ENCODE peak calls at places on chromosomes 7 and 10, in ten cellular contexts. N, O, C, W, P, A, S, F, B and E are unnamed samples.

GRCh38 chr10:124722812-124723783 is 21.1 kb downstream of the FAM53B start:
- DNase-seq in B (no peak), O (peak; percentile 71), N (no peak), C (no peak), S (no peak), W (no peak), A (peak; percentile 73), P (peak; percentile 45), F (no peak), E (no peak)

GRCh38 chr10:70942125-70942524 is 53.8 kb upstream of the PCBD1 start:
- DNase-seq in W (no peak), S (no peak), A (no peak), C (no peak), P (no peak), O (no peak), B (no peak), N (no peak), F (no peak), E (no peak)

GRCh38 chr10:117094856-117095255 is 43.2 kb downstream of the VAX1 start:
- DNase-seq in A (no peak), W (no peak), S (no peak), N (no peak), B (no peak), C (no peak), O (no peak), P (no peak), F (no peak), E (no peak)

GRCh38 chr10:21020545-21020944 is 123.4 kb upstream of the NEBL start:
- DNase-seq in B (peak; percentile 5), C (no peak), P (no peak), N (no peak), F (no peak), S (no peak), A (peak; percentile 31), W (peak; percentile 17), O (peak; percentile 47), E (no peak)

GRCh38 chr7:127158659-127159058 is 94.1 kb downstream of the GRM8 start:
- DNase-seq in C (no peak), A (peak; percentile 0), N (no peak), B (no peak), F (no peak), W (no peak), O (no peak), S (no peak), P (no peak), E (no peak)

GRCh38 chr7:15561840-15562239 is at the start of gene AGMO:
- DNase-seq in P (peak; percentile 45), O (no peak), B (peak; percentile 15), S (no peak), N (no peak), C (peak; percentile 32), F (peak; percentile 82), A (peak; percentile 22), W (no peak), E (peak; percentile 76)

GRCh38 chr7:82049442-82049841 is 279.6 kb upstream of the HGF start:
- DNase-seq in P (no peak), A (peak; percentile 39), N (no peak), C (no peak), W (no peak), B (no peak), O (no peak), F (peak; percentile 9), S (no peak), E (no peak)

GRCh38 chr7:67466109-67466508 is 469.5 kb downstream of the TYW1 start:
- DNase-seq in B (no peak), W (no peak), C (no peak), P (no peak), O (no peak), A (no peak), S (no peak), F (no peak), N (no peak), E (no peak)

GRCh38 chr7:36985866-36986402 is 261.6 kb upstream of the AOAH start:
- DNase-seq in P (no peak), F (peak; percentile 86), N (no peak), B (no peak), W (no peak), O (no peak), A (no peak), S (no peak), C (no peak), E (no peak)

GRCh38 chr7:39413866-39414668 is 152.1 kb upstream of the YAE1 start:
- DNase-seq in B (peak; percentile 4), S (no peak), P (peak; percentile 9), F (peak; percentile 86), O (peak; percentile 36), C (no peak), N (no peak), W (peak; percentile 61), A (peak; percentile 66), E (no peak)

GRCh38 chr7:36880108-36880507 is 155.8 kb upstream of the AOAH start:
- DNase-seq in O (no peak), B (no peak), W (no peak), A (no peak), N (no peak), S (no peak), C (no peak), F (no peak), P (no peak), E (no peak)

GRCh38 chr10:71726673-71727428 is 7.3 kb upstream of the C10orf105 start:
- DNase-seq in C (no peak), P (no peak), B (no peak), O (no peak), W (no peak), A (no peak), N (no peak), F (no peak), S (no peak), E (no peak)

GRCh38 chr10:132319853-132320669 is 11.9 kb upstream of the LRRC27 start:
- DNase-seq in A (peak; percentile 94), O (peak; percentile 80), W (no peak), F (no peak), P (peak; percentile 57), N (no peak), B (no peak), S (no peak), C (no peak), E (no peak)

GRCh38 chr10:63003816-63004453 is 129.2 kb upstream of the NRBF2 start:
- DNase-seq in F (no peak), B (no peak), C (no peak), N (no peak), W (no peak), A (peak; percentile 38), O (no peak), P (no peak), S (no peak), E (no peak)

GRCh38 chr10:23067939-23068775 is 27.2 kb upstream of the MSRB2 start:
- DNase-seq in N (peak; percentile 34), C (peak; percentile 61), O (peak; percentile 29), W (peak; percentile 81), P (peak; percentile 50), F (peak; percentile 63), B (peak; percentile 33), S (peak; percentile 53), A (peak; percentile 84), E (peak; percentile 79)

GRCh38 chr7:132687981-132688383 is 111.7 kb upstream of the PLXNA4 start:
- DNase-seq in O (no peak), N (no peak), A (no peak), B (no peak), S (no peak), P (no peak), F (no peak), C (no peak), W (no peak), E (no peak)

GRCh38 chr10:23171232-23171876 is 20.8 kb upstream of the PTF1A start:
- DNase-seq in B (peak; percentile 57), F (no peak), N (no peak), C (no peak), S (no peak), P (no peak), A (peak; percentile 68), W (peak; percentile 74), O (no peak), E (no peak)

GRCh38 chr7:20797174-20798080 is 10.7 kb upstream of the SP8 start:
- DNase-seq in O (peak; percentile 40), C (no peak), N (no peak), B (peak; percentile 32), P (no peak), W (no peak), F (peak; percentile 84), S (no peak), A (no peak), E (no peak)

GRCh38 chr10:29555746-29556481 is 78.9 kb downstream of the SVIL start:
- DNase-seq in N (no peak), C (peak; percentile 52), O (no peak), P (peak; percentile 82), A (peak; percentile 86), B (no peak), F (no peak), S (no peak), W (no peak), E (no peak)

GRCh38 chr7:28358423-28358868 is 53.9 kb upstream of the CREB5 start:
- DNase-seq in W (no peak), A (peak; percentile 96), P (peak; percentile 88), F (no peak), O (no peak), N (no peak), C (no peak), S (no peak), B (no peak), E (no peak)

GRCh38 chr10:93149761-93150160 is 76.1 kb downstream of the CYP26A1 start:
- DNase-seq in P (no peak), A (peak; percentile 47), B (no peak), C (no peak), N (no peak), F (no peak), S (no peak), W (no peak), O (no peak), E (no peak)

GRCh38 chr7:106386958-106387357 is 102.2 kb upstream of the NAMPT start:
- DNase-seq in O (no peak), B (no peak), S (no peak), P (no peak), W (no peak), C (no peak), N (no peak), A (no peak), F (peak; percentile 4), E (no peak)

GRCh38 chr10:91201213-91201996 is 19.1 kb upstream of the PCGF5 start:
- DNase-seq in N (no peak), P (no peak), W (no peak), B (no peak), O (no peak), A (no peak), C (no peak), S (no peak), F (no peak), E (no peak)

GRCh38 chr7:139915864-139916716 is 87.0 kb downstream of the TBXAS1 start:
- DNase-seq in S (no peak), N (peak; percentile 32), W (no peak), C (peak; percentile 38), F (no peak), A (peak; percentile 98), O (peak; percentile 73), P (peak; percentile 97), B (peak; percentile 12), E (peak; percentile 51)

GRCh38 chr7:121558288-121558687 is 162.2 kb upstream of the FAM3C start:
- DNase-seq in C (no peak), N (no peak), A (no peak), P (no peak), B (no peak), O (no peak), W (no peak), F (peak; percentile 6), S (no peak), E (no peak)

GRCh38 chr10:133199488-133199885 is 30.5 kb upstream of the UTF1 start:
- DNase-seq in S (no peak), N (no peak), A (no peak), C (no peak), P (no peak), B (no peak), F (no peak), O (no peak), W (no peak), E (no peak)

GRCh38 chr7:42224391-42225003 is 12.5 kb downstream of the GLI3 start:
- DNase-seq in N (no peak), F (no peak), B (no peak), A (no peak), C (no peak), O (no peak), W (peak; percentile 41), P (no peak), S (no peak), E (no peak)

GRCh38 chr10:31090894-31091607 is 59.4 kb upstream of the ZNF438 start:
- DNase-seq in N (no peak), A (no peak), C (no peak), F (no peak), P (peak; percentile 13), O (no peak), S (no peak), B (no peak), W (no peak), E (no peak)